ENCODE peak calls at places on chromosomes 12 and 14, in ten cellular contexts. One of them, this sample, is unnamed.

GRCh38 chr14:32077081-32078029 is at the start of gene ARHGAP5:
- DNase-seq in transverse colon: peak; percentile 51
- DNase-seq in H1: no peak
- DNase-seq in ovary: peak; percentile 56
- DNase-seq in HepG2: peak; percentile 58
- DNase-seq in GM12878: no peak
- DNase-seq in tibial nerve: peak; percentile 17
- DNase-seq in stomach: peak; percentile 27
- DNase-seq in sigmoid colon: peak; percentile 82
- DNase-seq in A549: peak; percentile 39
- DNase-seq in this sample: peak; percentile 95

GRCh38 chr12:2638273-2639019 is 156.3 kb upstream of the FKBP4 start:
- DNase-seq in ovary: no peak
- DNase-seq in H1: no peak
- DNase-seq in A549: no peak
- DNase-seq in tibial nerve: no peak
- DNase-seq in GM12878: no peak
- DNase-seq in HepG2: no peak
- DNase-seq in transverse colon: no peak
- DNase-seq in sigmoid colon: peak; percentile 42
- DNase-seq in stomach: no peak
- DNase-seq in this sample: no peak

GRCh38 chr12:126248871-126249403 is 1183.7 kb downstream of the AACS start:
- DNase-seq in tibial nerve: no peak
- DNase-seq in sigmoid colon: no peak
- DNase-seq in ovary: no peak
- DNase-seq in stomach: no peak
- DNase-seq in transverse colon: no peak
- DNase-seq in H1: no peak
- DNase-seq in A549: no peak
- DNase-seq in HepG2: no peak
- DNase-seq in GM12878: no peak
- DNase-seq in this sample: no peak

GRCh38 chr14:91354221-91354916 is 63.3 kb downstream of the CCDC88C start:
- DNase-seq in HepG2: no peak
- DNase-seq in sigmoid colon: no peak
- DNase-seq in transverse colon: no peak
- DNase-seq in GM12878: no peak
- DNase-seq in H1: no peak
- DNase-seq in stomach: no peak
- DNase-seq in tibial nerve: no peak
- DNase-seq in A549: no peak
- DNase-seq in ovary: no peak
- DNase-seq in this sample: no peak

GRCh38 chr14:78254911-78255431 is 84.8 kb downstream of the NRXN3 start:
- DNase-seq in sigmoid colon: no peak
- DNase-seq in GM12878: no peak
- DNase-seq in H1: no peak
- DNase-seq in ovary: peak; percentile 18
- DNase-seq in HepG2: no peak
- DNase-seq in transverse colon: no peak
- DNase-seq in stomach: no peak
- DNase-seq in A549: peak; percentile 4
- DNase-seq in tibial nerve: no peak
- DNase-seq in this sample: no peak

GRCh38 chr12:3520168-3520567 is 29.2 kb downstream of the PRMT8 start:
- DNase-seq in GM12878: no peak
- DNase-seq in transverse colon: peak; percentile 22
- DNase-seq in tibial nerve: no peak
- DNase-seq in sigmoid colon: no peak
- DNase-seq in H1: no peak
- DNase-seq in A549: no peak
- DNase-seq in stomach: peak; percentile 63
- DNase-seq in HepG2: no peak
- DNase-seq in ovary: no peak
- DNase-seq in this sample: no peak

GRCh38 chr12:102385343-102385742 is 95.0 kb downstream of the IGF1 start:
- DNase-seq in A549: no peak
- DNase-seq in ovary: no peak
- DNase-seq in GM12878: no peak
- DNase-seq in H1: no peak
- DNase-seq in HepG2: no peak
- DNase-seq in tibial nerve: no peak
- DNase-seq in transverse colon: no peak
- DNase-seq in stomach: no peak
- DNase-seq in sigmoid colon: no peak
- DNase-seq in this sample: no peak

GRCh38 chr14:99579903-99580570 is 24.0 kb downstream of the CCDC85C start:
- DNase-seq in HepG2: no peak
- DNase-seq in A549: peak; percentile 89
- DNase-seq in H1: peak; percentile 53
- DNase-seq in stomach: peak; percentile 75
- DNase-seq in GM12878: no peak
- DNase-seq in transverse colon: peak; percentile 88
- DNase-seq in sigmoid colon: no peak
- DNase-seq in tibial nerve: no peak
- DNase-seq in ovary: no peak
- DNase-seq in this sample: no peak

GRCh38 chr14:96597680-96598079 is 95.5 kb downstream of the PAPOLA start:
- DNase-seq in stomach: no peak
- DNase-seq in H1: no peak
- DNase-seq in sigmoid colon: no peak
- DNase-seq in tibial nerve: no peak
- DNase-seq in HepG2: no peak
- DNase-seq in A549: no peak
- DNase-seq in transverse colon: no peak
- DNase-seq in ovary: no peak
- DNase-seq in GM12878: no peak
- DNase-seq in this sample: no peak

GRCh38 chr12:2276288-2276842 is 223.6 kb downstream of the CACNA1C start:
- DNase-seq in stomach: no peak
- DNase-seq in transverse colon: no peak
- DNase-seq in HepG2: no peak
- DNase-seq in tibial nerve: no peak
- DNase-seq in H1: no peak
- DNase-seq in ovary: no peak
- DNase-seq in GM12878: no peak
- DNase-seq in sigmoid colon: no peak
- DNase-seq in A549: no peak
- DNase-seq in this sample: no peak

GRCh38 chr12:32312049-32312670 is 87.2 kb upstream of the FGD4 start:
- DNase-seq in ovary: no peak
- DNase-seq in stomach: no peak
- DNase-seq in A549: peak; percentile 80
- DNase-seq in tibial nerve: no peak
- DNase-seq in transverse colon: no peak
- DNase-seq in HepG2: peak; percentile 42
- DNase-seq in H1: no peak
- DNase-seq in sigmoid colon: no peak
- DNase-seq in GM12878: peak; percentile 21
- DNase-seq in this sample: no peak

GRCh38 chr12:117875652-117876491 is 92.9 kb downstream of the KSR2 start:
- DNase-seq in stomach: no peak
- DNase-seq in transverse colon: no peak
- DNase-seq in tibial nerve: no peak
- DNase-seq in A549: no peak
- DNase-seq in GM12878: no peak
- DNase-seq in HepG2: no peak
- DNase-seq in sigmoid colon: no peak
- DNase-seq in ovary: no peak
- DNase-seq in H1: peak; percentile 49
- DNase-seq in this sample: no peak

GRCh38 chr12:11228268-11228879 is 41.1 kb downstream of the PRB3 start:
- DNase-seq in tibial nerve: no peak
- DNase-seq in GM12878: peak; percentile 16
- DNase-seq in H1: peak; percentile 56
- DNase-seq in HepG2: peak; percentile 56
- DNase-seq in stomach: peak; percentile 35
- DNase-seq in A549: peak; percentile 57
- DNase-seq in transverse colon: peak; percentile 37
- DNase-seq in sigmoid colon: no peak
- DNase-seq in ovary: no peak
- DNase-seq in this sample: no peak

GRCh38 chr12:131986847-131987398 is 37.2 kb downstream of the EP400 start:
- DNase-seq in ovary: no peak
- DNase-seq in sigmoid colon: no peak
- DNase-seq in A549: no peak
- DNase-seq in H1: no peak
- DNase-seq in HepG2: no peak
- DNase-seq in transverse colon: no peak
- DNase-seq in tibial nerve: no peak
- DNase-seq in stomach: no peak
- DNase-seq in GM12878: no peak
- DNase-seq in this sample: peak; percentile 14

GRCh38 chr12:27434673-27435565 is 11.6 kb upstream of the SMCO2 start:
- DNase-seq in GM12878: no peak
- DNase-seq in sigmoid colon: no peak
- DNase-seq in stomach: no peak
- DNase-seq in ovary: peak; percentile 28
- DNase-seq in HepG2: no peak
- DNase-seq in A549: no peak
- DNase-seq in tibial nerve: no peak
- DNase-seq in transverse colon: no peak
- DNase-seq in H1: no peak
- DNase-seq in this sample: no peak

GRCh38 chr14:30874120-30874998 is at the start of gene COCH:
- DNase-seq in ovary: no peak
- DNase-seq in transverse colon: peak; percentile 54
- DNase-seq in sigmoid colon: no peak
- DNase-seq in HepG2: peak; percentile 71
- DNase-seq in GM12878: no peak
- DNase-seq in A549: peak; percentile 63
- DNase-seq in H1: no peak
- DNase-seq in tibial nerve: no peak
- DNase-seq in stomach: peak; percentile 50
- DNase-seq in this sample: no peak

GRCh38 chr14:30873308-30874119 is 845 bp upstream of the COCH start:
- DNase-seq in A549: no peak
- DNase-seq in sigmoid colon: no peak
- DNase-seq in HepG2: no peak
- DNase-seq in transverse colon: no peak
- DNase-seq in GM12878: no peak
- DNase-seq in ovary: no peak
- DNase-seq in H1: no peak
- DNase-seq in tibial nerve: no peak
- DNase-seq in stomach: no peak
- DNase-seq in this sample: no peak

GRCh38 chr14:30876692-30877091 is 2.3 kb downstream of the COCH start:
- DNase-seq in tibial nerve: no peak
- DNase-seq in A549: no peak
- DNase-seq in GM12878: no peak
- DNase-seq in H1: no peak
- DNase-seq in stomach: no peak
- DNase-seq in ovary: no peak
- DNase-seq in HepG2: no peak
- DNase-seq in transverse colon: no peak
- DNase-seq in sigmoid colon: no peak
- DNase-seq in this sample: no peak

GRCh38 chr14:30875788-30876053 is 1.4 kb downstream of the COCH start:
- DNase-seq in sigmoid colon: no peak
- DNase-seq in HepG2: no peak
- DNase-seq in GM12878: no peak
- DNase-seq in transverse colon: no peak
- DNase-seq in ovary: no peak
- DNase-seq in H1: no peak
- DNase-seq in stomach: no peak
- DNase-seq in A549: no peak
- DNase-seq in tibial nerve: no peak
- DNase-seq in this sample: no peak

GRCh38 chr14:30874999-30875787 is 834 bp downstream of the COCH start:
- DNase-seq in H1: no peak
- DNase-seq in A549: no peak
- DNase-seq in sigmoid colon: no peak
- DNase-seq in stomach: no peak
- DNase-seq in HepG2: no peak
- DNase-seq in GM12878: no peak
- DNase-seq in transverse colon: peak; percentile 10
- DNase-seq in tibial nerve: no peak
- DNase-seq in ovary: no peak
- DNase-seq in this sample: no peak
- TF ChIP-seq EP300 in H1: no peak
- TF ChIP-seq EP300 in A549: no peak
- TF ChIP-seq EP300 in sigmoid colon: no peak
- TF ChIP-seq EP300 in stomach: no peak
- TF ChIP-seq EP300 in HepG2: no peak
- TF ChIP-seq EP300 in GM12878: no peak
- TF ChIP-seq EP300 in transverse colon: no peak
- TF ChIP-seq EP300 in tibial nerve: no peak
- TF ChIP-seq EP300 in ovary: no peak
- TF ChIP-seq EP300 in this sample: no peak

GRCh38 chr12:96258451-96258933 is 64.3 kb downstream of the ELK3 start:
- DNase-seq in A549: no peak
- DNase-seq in stomach: no peak
- DNase-seq in GM12878: no peak
- DNase-seq in ovary: peak; percentile 54
- DNase-seq in H1: no peak
- DNase-seq in tibial nerve: no peak
- DNase-seq in HepG2: no peak
- DNase-seq in transverse colon: no peak
- DNase-seq in sigmoid colon: no peak
- DNase-seq in this sample: no peak
- TF ChIP-seq EP300 in A549: no peak
- TF ChIP-seq EP300 in stomach: no peak
- TF ChIP-seq EP300 in GM12878: no peak
- TF ChIP-seq EP300 in ovary: no peak
- TF ChIP-seq EP300 in H1: no peak
- TF ChIP-seq EP300 in tibial nerve: no peak
- TF ChIP-seq EP300 in HepG2: no peak
- TF ChIP-seq EP300 in transverse colon: no peak
- TF ChIP-seq EP300 in sigmoid colon: no peak
- TF ChIP-seq EP300 in this sample: no peak

DNA sequence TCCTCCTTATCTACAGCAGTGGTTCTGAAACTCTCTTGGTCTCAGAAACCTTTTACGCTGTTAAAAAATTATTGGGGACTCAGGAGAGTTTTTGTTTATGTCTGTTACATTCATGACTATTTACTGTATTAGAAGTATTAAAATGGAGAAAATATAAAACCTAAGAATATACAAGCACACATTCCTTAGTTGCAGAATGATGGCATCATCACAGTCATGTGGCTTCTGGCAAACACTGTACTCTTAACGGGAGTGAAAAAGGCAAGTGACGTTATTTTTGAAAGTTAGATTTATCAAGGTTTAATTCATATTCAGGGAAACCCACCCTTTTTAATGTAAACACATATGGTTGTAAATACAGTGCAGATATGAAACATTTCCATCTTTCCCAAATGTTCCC is 456.7 kb downstream of the PCNX1 start:
- DNase-seq in GM12878: no peak
- DNase-seq in H1: no peak
- DNase-seq in tibial nerve: no peak
- DNase-seq in sigmoid colon: no peak
- DNase-seq in stomach: no peak
- DNase-seq in A549: no peak
- DNase-seq in transverse colon: no peak
- DNase-seq in ovary: no peak
- DNase-seq in HepG2: no peak
- DNase-seq in this sample: no peak
- TF ChIP-seq EP300 in GM12878: no peak
- TF ChIP-seq EP300 in H1: no peak
- TF ChIP-seq EP300 in tibial nerve: peak; percentile 13
- TF ChIP-seq EP300 in sigmoid colon: no peak
- TF ChIP-seq EP300 in stomach: no peak
- TF ChIP-seq EP300 in A549: no peak
- TF ChIP-seq EP300 in transverse colon: no peak
- TF ChIP-seq EP300 in ovary: no peak
- TF ChIP-seq EP300 in HepG2: no peak
- TF ChIP-seq EP300 in this sample: peak; percentile 5

GRCh38 chr12:12331896-12332295 is 18.1 kb downstream of the MANSC1 start:
- DNase-seq in GM12878: no peak
- DNase-seq in H1: no peak
- DNase-seq in transverse colon: peak; percentile 34
- DNase-seq in stomach: no peak
- DNase-seq in A549: no peak
- DNase-seq in tibial nerve: no peak
- DNase-seq in ovary: no peak
- DNase-seq in HepG2: no peak
- DNase-seq in sigmoid colon: no peak
- DNase-seq in this sample: no peak
- TF ChIP-seq EP300 in GM12878: no peak
- TF ChIP-seq EP300 in H1: no peak
- TF ChIP-seq EP300 in transverse colon: no peak
- TF ChIP-seq EP300 in stomach: no peak
- TF ChIP-seq EP300 in A549: no peak
- TF ChIP-seq EP300 in tibial nerve: no peak
- TF ChIP-seq EP300 in ovary: no peak
- TF ChIP-seq EP300 in HepG2: no peak
- TF ChIP-seq EP300 in sigmoid colon: no peak
- TF ChIP-seq EP300 in this sample: no peak